ENCODE peak calls at places on chromosomes 7 and 10, in four cellular contexts. L, B, E and T are unnamed samples.

GRCh38 chr10:43851030-43851429 is 202.3 kb upstream of the ZNF32 start:
- DNase-seq in B (peak; percentile 45), E (no peak), L (no peak), T (no peak)

GRCh38 chr7:123367508-123368122 is 166.8 kb downstream of the IQUB start:
- DNase-seq in E (peak; percentile 45), L (peak; percentile 55), B (no peak), T (no peak)

GRCh38 chr7:123633553-123633952 is 22.1 kb upstream of the LMOD2 start:
- DNase-seq in E (no peak), L (no peak), B (no peak), T (no peak)

GRCh38 chr10:82394987-82395386 is 520.0 kb downstream of the NRG3 start:
- DNase-seq in B (no peak), E (no peak), L (no peak), T (no peak)

GRCh38 chr7:40827217-40828085 is 692.6 kb downstream of the SUGCT start:
- DNase-seq in L (no peak), E (no peak), B (no peak), T (no peak)

GRCh38 chr7:2218444-2218785 is 14.3 kb downstream of the MAD1L1 start:
- DNase-seq in E (no peak), L (no peak), B (no peak), T (no peak)

GRCh38 chr10:13587367-13587766 is 602 bp downstream of the PRPF18 start:
- DNase-seq in B (no peak), E (no peak), L (peak; percentile 42), T (no peak)

GRCh38 chr7:18532813-18533212 is 37.3 kb downstream of the HDAC9 start:
- DNase-seq in E (no peak), L (no peak), B (no peak), T (no peak)

GRCh38 chr7:3426064-3426463 is 125.0 kb downstream of the SDK1 start:
- DNase-seq in B (no peak), E (no peak), L (no peak), T (no peak)

GRCh38 chr10:34446046-34446445 is 369.1 kb downstream of the PARD3 start:
- DNase-seq in E (no peak), B (no peak), L (no peak), T (no peak)

GRCh38 chr7:106216517-106217088 is 68.2 kb downstream of the NAMPT start:
- DNase-seq in E (peak; percentile 91), L (peak; percentile 51), B (peak; percentile 47), T (no peak)

GRCh38 chr10:98446656-98447221 is at the start of gene HPS1:
- DNase-seq in L (peak; percentile 91), E (no peak), B (peak; percentile 82), T (peak; percentile 73)

GRCh38 chr10:132982301-132982989 is 40.1 kb upstream of the CFAP46 start:
- DNase-seq in B (no peak), L (no peak), E (no peak), T (no peak)

GRCh38 chr7:22418251-22419046 is 61.5 kb upstream of the RAPGEF5 start:
- DNase-seq in L (no peak), B (no peak), E (no peak), T (no peak)

GRCh38 chr10:115321360-115321759 is 228.2 kb downstream of the ATRNL1 start:
- DNase-seq in L (no peak), B (no peak), E (no peak), T (no peak)

GRCh38 chr7:128947854-128948253 is 10.1 kb downstream of the IRF5 start:
- DNase-seq in E (no peak), L (no peak), B (no peak), T (no peak)

GRCh38 chr10:132884041-132884440 is 58.3 kb downstream of the CFAP46 start:
- DNase-seq in E (no peak), L (no peak), B (no peak), T (no peak)

GRCh38 chr10:52755297-52756062 is 17.1 kb downstream of the MBL2 start:
- DNase-seq in B (no peak), E (no peak), L (no peak), T (peak; percentile 66)

GRCh38 chr7:142441074-142441403 is 183.2 kb upstream of the PRSS58 start:
- DNase-seq in L (no peak), B (no peak), E (no peak), T (peak; percentile 83)

GRCh38 chr10:133420028-133420427 is 4.4 kb downstream of the SPRN start:
- DNase-seq in L (no peak), B (no peak), E (no peak), T (no peak)

GRCh38 chr7:141363748-141364147 is 187.5 kb upstream of the AGK start:
- DNase-seq in E (no peak), B (no peak), L (no peak), T (no peak)

GRCh38 chr10:21493841-21494220 is 31.7 kb downstream of the SKIDA1 start:
- DNase-seq in E (no peak), B (no peak), L (no peak), T (no peak)

GRCh38 chr7:81684513-81685262 is 85.2 kb downstream of the HGF start:
- DNase-seq in E (peak; percentile 95), L (no peak), B (peak; percentile 79), T (peak; percentile 29)

GRCh38 chr10:15163261-15163864 is 5.1 kb downstream of the NMT2 start:
- DNase-seq in E (no peak), L (no peak), B (no peak), T (no peak)

GRCh38 chr7:81672872-81673271 is 97.0 kb downstream of the HGF start:
- DNase-seq in E (no peak), L (no peak), B (no peak), T (no peak)

GRCh38 chr10:14024349-14025202 is 306.1 kb downstream of the FRMD4A start:
- DNase-seq in B (no peak), E (no peak), L (no peak), T (no peak)

GRCh38 chr7:20299647-20300312 is 30.9 kb upstream of the ITGB8 start:
- DNase-seq in L (no peak), E (no peak), B (no peak), T (peak; percentile 45)

GRCh38 chr7:391961-392524 is 102.1 kb downstream of the FOXL3 start:
- DNase-seq in B (peak; percentile 16), L (peak; percentile 38), E (no peak), T (no peak)

GRCh38 chr10:60606343-60607080 is 171.8 kb upstream of the CDK1 start:
- DNase-seq in E (no peak), B (no peak), L (no peak), T (peak; percentile 11)

GRCh38 chr7:36880108-36880507 is 155.8 kb upstream of the AOAH start:
- DNase-seq in L (no peak), E (no peak), B (no peak), T (no peak)

GRCh38 chr7:144747961-144748360 is 87.9 kb downstream of the TPK1 start:
- DNase-seq in L (no peak), B (no peak), E (no peak), T (no peak)

GRCh38 chr7:138328215-138328614 is 131.8 kb upstream of the TRIM24 start:
- DNase-seq in E (no peak), B (no peak), L (no peak), T (no peak)

GRCh38 chr7:136009488-136010079 is 32.4 kb upstream of the MTPN start:
- DNase-seq in B (no peak), L (peak; percentile 58), E (peak; percentile 22), T (no peak)

GRCh38 chr10:16679511-16679910 is 137.7 kb downstream of the RSU1 start:
- DNase-seq in E (no peak), B (no peak), L (no peak), T (no peak)
- TF ChIP-seq CTCF in E (no peak), B (no peak), L (no peak), T (no peak)

GRCh38 chr7:104923010-104923421 is 91.0 kb upstream of the KMT2E start:
- DNase-seq in L (peak; percentile 54), B (peak; percentile 80), E (peak; percentile 87), T (peak; percentile 41)
- TF ChIP-seq POLR2AphosphoS5 in L (no peak), B (peak; percentile 87), E (no peak), T (no peak)

GRCh38 chr7:125382401-125382800 is 452.8 kb upstream of the POT1 start:
- DNase-seq in L (no peak), B (no peak), E (no peak), T (no peak)

GRCh38 chr7:125386211-125386610 is 456.6 kb upstream of the POT1 start:
- DNase-seq in L (no peak), B (no peak), E (no peak), T (no peak)

GRCh38 chr7:125383324-125383723 is 453.7 kb upstream of the POT1 start:
- DNase-seq in E (no peak), L (no peak), B (no peak), T (no peak)
- TF ChIP-seq CTCF in E (peak; percentile 32), L (peak; percentile 18), B (no peak), T (no peak)

DNA sequence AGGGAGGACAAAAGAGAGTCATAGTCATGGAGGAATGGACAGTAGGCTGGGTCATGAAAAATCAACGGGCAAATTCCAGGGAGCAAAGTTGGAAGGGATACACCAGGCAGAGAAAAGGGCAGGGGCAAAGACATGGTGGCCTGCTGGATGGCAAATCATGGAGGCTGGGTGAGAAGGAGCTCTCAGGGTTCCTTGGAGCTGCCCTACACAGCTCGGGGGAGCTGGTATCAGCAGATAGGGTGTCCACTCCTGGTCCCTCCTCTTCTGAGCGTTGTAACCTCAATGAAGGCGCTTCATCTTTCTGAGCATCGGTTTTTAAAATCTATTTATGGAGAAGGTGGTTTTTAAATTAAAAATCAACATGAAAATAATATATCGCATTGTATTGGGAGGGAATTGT is 27.9 kb upstream of the EIF5AL1 start:
- DNase-seq in E (no peak), L (no peak), B (no peak), T (no peak)
- TF ChIP-seq POLR2AphosphoS5 in E (no peak), L (no peak), B (no peak), T (no peak)

GRCh38 chr10:32327364-32327691 is 19.6 kb downstream of the EPC1 start:
- DNase-seq in L (no peak), B (no peak), E (no peak), T (no peak)
- TF ChIP-seq CTCF in L (no peak), B (no peak), E (no peak), T (no peak)

DNA sequence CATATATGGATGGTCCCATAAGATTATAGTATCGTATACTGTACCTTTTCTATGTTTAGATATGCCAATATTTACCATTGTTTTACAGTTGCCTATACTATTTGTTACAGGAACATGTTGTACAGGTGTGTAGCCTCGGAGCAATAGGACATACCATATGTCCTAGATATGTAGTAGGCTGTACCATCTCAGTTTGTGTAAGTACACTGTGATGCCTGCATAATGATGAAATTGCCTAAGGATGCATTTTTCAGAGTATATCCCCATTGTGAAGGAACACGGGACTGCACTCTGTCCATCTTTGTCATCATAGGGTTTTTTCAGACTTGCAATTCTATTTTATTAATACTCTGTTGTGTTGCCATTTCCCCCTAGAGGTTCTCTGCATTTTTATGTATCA is 50.1 kb downstream of the MCU start:
- DNase-seq in B (no peak), L (no peak), E (no peak), T (no peak)
- TF ChIP-seq POLR2AphosphoS5 in B (no peak), L (no peak), E (no peak), T (no peak)

DNA sequence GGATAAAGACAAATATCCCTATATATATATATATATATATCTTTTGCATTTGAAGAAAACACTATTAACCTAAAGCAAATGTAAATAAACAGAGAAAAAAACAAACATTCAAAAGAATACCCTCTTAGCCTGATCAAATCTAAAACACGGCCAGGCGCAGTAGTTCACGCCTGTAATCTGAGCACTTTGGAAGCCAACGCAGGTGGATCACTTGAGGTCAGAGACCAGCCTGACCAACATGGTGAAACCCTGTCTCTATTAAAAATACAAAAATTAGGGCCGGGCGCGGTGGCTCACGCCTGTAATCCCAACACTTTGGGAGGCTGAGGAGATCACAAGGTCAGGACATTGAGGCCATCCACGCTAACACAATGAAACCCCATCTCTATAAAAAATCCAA is 9.2 kb downstream of the ANXA7 start:
- DNase-seq in L (no peak), B (no peak), E (no peak), T (no peak)
- TF ChIP-seq CTCF in L (no peak), B (no peak), E (no peak), T (no peak)